ENCODE peak calls at places on chromosome 17, in nine cellular contexts. F is naive thymus-derived CD4-positive, alpha-beta T cell; T is body of pancreas; L is PC-9; I is upper lobe of left lung; E is pancreas; J is tibial nerve; R is neural progenitor cell; Q is heart left ventricle. Y is an unnamed sample. For H3K4me1, the result is how much of the 10 kb centered on the place peaks cover.

GRCh38 chr17:76586741-76587487 is 1.3 kb upstream of the ST6GALNAC2 start:
- DNase-seq in J (no peak), L (no peak), F (no peak), T (no peak), R (peak), E (no peak), Q (no peak), I (no peak), Y (no peak)

GRCh38 chr17:63568563-63568962 is 18.3 kb downstream of the DCAF7 start:
- DNase-seq in L (no peak), J (no peak), E (no peak), R (no peak), Q (no peak), F (no peak), T (no peak), I (no peak), Y (no peak)

GRCh38 chr17:47957591-47958490 is at the start of gene PRR15L:
- DNase-seq in T (peak), I (peak), L (peak), Q (no peak), F (no peak), R (no peak), J (no peak), E (peak), Y (no peak)

GRCh38 chr17:2703606-2704005 is 8.0 kb downstream of the CLUH start:
- DNase-seq in I (peak), Q (no peak), F (no peak), T (no peak), R (no peak), J (no peak), L (peak), E (peak), Y (no peak)

GRCh38 chr17:31488264-31488981 is 96.9 kb downstream of the RAB11FIP4 start:
- DNase-seq in Q (no peak), R (peak), I (peak), E (peak), T (peak), L (peak), F (no peak), J (no peak), Y (peak)

GRCh38 chr17:44655983-44656700 is at the start of gene MEIOC:
- DNase-seq in T (peak), J (no peak), F (peak), Q (no peak), E (no peak), R (peak), L (no peak), I (no peak), Y (peak)

GRCh38 chr17:78953356-78954350 is 26.1 kb downstream of the LGALS3BP start:
- DNase-seq in T (no peak), L (no peak), R (peak), Q (no peak), F (no peak), E (no peak), J (no peak), I (no peak), Y (no peak)

GRCh38 chr17:48543854-48544355 is 1.0 kb downstream of the HOXB2 start:
- DNase-seq in J (no peak), Q (no peak), I (no peak), R (no peak), E (no peak), L (no peak), T (no peak), F (no peak), Y (no peak)

GRCh38 chr17:10193632-10194031 is 4.8 kb downstream of the GAS7 start:
- DNase-seq in E (no peak), J (no peak), Q (no peak), I (no peak), L (no peak), R (no peak), F (no peak), T (no peak), Y (no peak)

GRCh38 chr17:9810100-9810949 is 11.6 kb downstream of the GSG1L2 start:
- DNase-seq in L (no peak), F (no peak), J (no peak), T (no peak), E (no peak), Q (no peak), R (no peak), I (no peak), Y (no peak)

GRCh38 chr17:4940625-4941021 is 555 bp downstream of the RNF167 start:
- DNase-seq in J (no peak), R (no peak), I (no peak), T (no peak), L (no peak), F (no peak), E (no peak), Q (no peak), Y (peak)

GRCh38 chr17:76962858-76963257 is 94.7 kb downstream of the MGAT5B start:
- DNase-seq in I (no peak), L (no peak), T (no peak), J (no peak), F (no peak), E (no peak), Q (no peak), R (no peak), Y (no peak)

GRCh38 chr17:45734598-45734997 is 49.5 kb upstream of the CRHR1 start:
- DNase-seq in Q (no peak), T (no peak), R (no peak), L (no peak), F (no peak), E (no peak), I (no peak), J (no peak), Y (no peak)

GRCh38 chr17:83028851-83029250 is 50.6 kb upstream of the METRNL start:
- DNase-seq in F (no peak), E (no peak), T (no peak), J (no peak), Q (no peak), I (peak), R (no peak), L (no peak), Y (no peak)

GRCh38 chr17:19621697-19622096 is 26.9 kb upstream of the ALDH3A2 start:
- DNase-seq in J (no peak), E (no peak), L (no peak), Q (no peak), R (no peak), I (no peak), F (no peak), T (no peak), Y (no peak)

GRCh38 chr17:9444687-9445086 is 130.9 kb downstream of the STX8 start:
- DNase-seq in F (no peak), L (no peak), T (no peak), Q (no peak), I (no peak), E (no peak), J (no peak), R (no peak), Y (no peak)

GRCh38 chr17:78896834-78897638 is 6.0 kb downstream of the CEP295NL start:
- DNase-seq in J (no peak), L (no peak), Q (no peak), F (no peak), E (no peak), T (no peak), R (no peak), I (no peak), Y (no peak)

GRCh38 chr17:12282056-12282455 is 261.4 kb downstream of the MAP2K4 start:
- DNase-seq in E (no peak), I (no peak), R (no peak), T (no peak), J (no peak), L (no peak), Q (no peak), F (no peak), Y (no peak)

GRCh38 chr17:76538281-76538931 is 897 bp upstream of the CYGB start:
- DNase-seq in I (no peak), F (no peak), E (no peak), Q (no peak), J (no peak), T (no peak), R (peak), L (no peak), Y (no peak)

GRCh38 chr17:2158011-2158410 is 103.1 kb downstream of the HIC1 start:
- DNase-seq in E (no peak), I (peak), L (no peak), T (peak), R (no peak), J (peak), Q (no peak), F (no peak), Y (no peak)

GRCh38 chr17:38332735-38333134 is 11.0 kb downstream of the GPR179 start:
- DNase-seq in Q (no peak), F (no peak), L (no peak), J (no peak), T (no peak), R (no peak), I (no peak), E (no peak), Y (no peak)

GRCh38 chr17:42380935-42381334 is 7.3 kb downstream of the STAT3 start:
- DNase-seq in R (no peak), I (no peak), J (no peak), L (no peak), E (no peak), F (no peak), Q (no peak), T (no peak), Y (no peak)

GRCh38 chr17:49067163-49067562 is 65.4 kb upstream of the B4GALNT2 start:
- DNase-seq in R (peak), T (no peak), F (no peak), I (no peak), L (no peak), J (no peak), Q (no peak), E (no peak), Y (no peak)

GRCh38 chr17:41486316-41486715 is 3.4 kb downstream of the KRT36 start:
- DNase-seq in F (no peak), Q (no peak), J (no peak), I (no peak), E (no peak), L (no peak), R (no peak), T (no peak), Y (no peak)

GRCh38 chr17:31355935-31356334 is 34.5 kb upstream of the EVI2A start:
- DNase-seq in E (no peak), J (no peak), R (no peak), Q (no peak), L (no peak), I (no peak), F (no peak), T (no peak), Y (no peak)

GRCh38 chr17:71111460-71111859 is 942.1 kb downstream of the KCNJ2 start:
- DNase-seq in L (no peak), T (peak), E (no peak), I (no peak), Q (no peak), F (no peak), R (no peak), J (no peak), Y (no peak)

GRCh38 chr17:42060231-42060630 is 9.8 kb upstream of the C17orf113 start:
- DNase-seq in I (no peak), L (no peak), T (no peak), R (no peak), Q (no peak), F (no peak), J (no peak), E (no peak), Y (no peak)

GRCh38 chr17:14922421-14922820 is 342.7 kb downstream of the PMP22 start:
- DNase-seq in E (peak), Q (no peak), J (no peak), T (peak), I (no peak), L (no peak), R (no peak), F (no peak), Y (no peak)

GRCh38 chr17:79188048-79188447 is 113.4 kb downstream of the ENGASE start:
- DNase-seq in T (peak), E (peak), F (no peak), L (no peak), J (no peak), R (peak), Q (no peak), I (no peak), Y (no peak)

GRCh38 chr17:4497101-4497824 is 1.4 kb upstream of the SPNS2 start:
- DNase-seq in L (peak), R (no peak), Q (no peak), F (no peak), T (peak), E (peak), J (no peak), I (no peak), Y (no peak)

GRCh38 chr17:76545918-76546555 is 6.2 kb downstream of the PRCD start:
- DNase-seq in R (no peak), E (no peak), L (no peak), F (no peak), I (no peak), Q (peak), T (no peak), J (no peak), Y (no peak)

GRCh38 chr17:67585077-67585602 is 132.6 kb upstream of the NOL11 start:
- DNase-seq in F (no peak), J (no peak), E (no peak), T (no peak), Q (no peak), I (no peak), L (peak), R (no peak), Y (no peak)

GRCh38 chr17:76529224-76529642 is 8.3 kb downstream of the CYGB start:
- DNase-seq in Q (peak), J (peak), R (no peak), E (no peak), I (peak), F (no peak), T (peak), L (no peak), Y (no peak)

GRCh38 chr17:27810211-27810901 is 10.0 kb upstream of the NOS2 start:
- DNase-seq in F (no peak), T (no peak), J (no peak), L (no peak), E (no peak), I (peak), Q (no peak), R (no peak), Y (no peak)

GRCh38 chr17:41360291-41360995 is 9.2 kb downstream of the KRT33B start:
- DNase-seq in L (peak), E (no peak), T (no peak), Q (no peak), I (no peak), R (no peak), J (no peak), F (no peak), Y (no peak)

GRCh38 chr17:20922128-20922670 is 120.6 kb downstream of the USP22 start:
- DNase-seq in J (no peak), R (no peak), E (no peak), L (no peak), F (no peak), Q (peak), I (no peak), T (no peak), Y (no peak)

GRCh38 chr17:39938140-39938869 is 10.8 kb downstream of the LRRC3C start:
- DNase-seq in Q (no peak), R (no peak), L (no peak), F (no peak), J (no peak), T (no peak), E (no peak), I (no peak), Y (no peak)

GRCh38 chr17:43431741-43432523 is 33.1 kb downstream of the ARL4D start:
- DNase-seq in I (no peak), T (no peak), R (peak), F (no peak), L (no peak), E (no peak), Q (no peak), J (peak), Y (no peak)

GRCh38 chr17:32440722-32441121 is 3.6 kb upstream of the PSMD11 start:
- DNase-seq in R (no peak), E (no peak), J (no peak), F (no peak), I (no peak), L (no peak), Q (no peak), T (no peak), Y (no peak)

GRCh38 chr17:78038748-78039288 is 80.3 kb downstream of the TNRC6C start:
- DNase-seq in F (no peak), J (no peak), L (no peak), E (no peak), I (no peak), R (no peak), Q (no peak), T (no peak), Y (no peak)

GRCh38 chr17:7218774-7219173 is 862 bp downstream of the DLG4 start:
- DNase-seq in R (no peak), F (no peak), L (no peak), T (no peak), Q (no peak), E (no peak), J (no peak), I (no peak), Y (no peak)

GRCh38 chr17:7219434-7219811 is 213 bp downstream of the DLG4 start:
- DNase-seq in R (no peak), T (no peak), I (no peak), E (no peak), L (no peak), F (no peak), Q (no peak), J (no peak), Y (no peak)

GRCh38 chr17:7220593-7221280 is 999 bp downstream of the ACADVL start:
- DNase-seq in Q (peak), R (peak), J (no peak), L (peak), F (no peak), E (no peak), I (peak), T (peak), Y (peak)

GRCh38 chr17:7221281-7222092 is 1.7 kb downstream of the ACADVL start:
- DNase-seq in R (no peak), J (no peak), T (no peak), E (no peak), F (no peak), L (no peak), Q (peak), I (no peak), Y (no peak)

GRCh38 chr17:7219812-7220592 is at the start of the genes ACADVL and DLG4:
- DNase-seq in E (peak), Q (peak), J (peak), L (peak), R (peak), I (peak), T (peak), F (peak), Y (peak)
- H3K4me1 ChIP-seq in E (under half), Q (half or more), J (under half), L (under half), R (under half), I (half or more), T (half or more), F (under half), Y (half or more)

DNA sequence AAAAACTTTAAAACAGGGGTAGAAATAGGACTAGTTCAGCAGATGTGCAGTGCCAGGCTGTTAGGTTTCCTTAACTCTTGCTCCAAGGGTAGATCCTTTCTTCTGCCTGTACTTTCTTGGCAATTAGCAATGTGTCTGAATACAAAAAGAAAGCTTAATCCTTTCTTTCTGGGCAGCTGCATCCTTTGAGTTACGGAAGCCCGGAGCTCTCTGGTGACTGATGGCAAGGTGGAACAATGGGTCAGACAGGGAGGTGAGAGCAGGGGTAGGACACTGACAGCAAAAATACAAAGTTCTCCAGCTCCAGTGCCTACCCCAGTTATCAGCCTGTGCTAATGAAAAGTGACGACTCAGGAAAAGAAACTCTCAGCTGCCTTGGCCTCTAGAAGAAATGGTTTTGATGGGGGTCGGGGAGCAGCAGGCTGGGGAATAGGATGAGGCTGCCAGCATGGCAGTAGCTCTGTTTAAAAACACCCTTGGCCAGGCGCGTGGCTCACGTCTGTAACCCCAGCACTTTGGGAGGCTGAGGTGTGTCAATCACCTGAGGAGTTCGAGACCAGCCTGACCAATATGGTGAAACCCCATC is 36.7 kb upstream of the TOB1 start:
- DNase-seq in L (no peak), I (no peak), R (peak), F (no peak), J (no peak), Q (no peak), T (no peak), E (no peak), Y (no peak)
- H3K27ac ChIP-seq in L (peak), I (peak), R (peak), F (no peak), J (peak), Q (no peak), T (peak), E (peak), Y (no peak)

DNA sequence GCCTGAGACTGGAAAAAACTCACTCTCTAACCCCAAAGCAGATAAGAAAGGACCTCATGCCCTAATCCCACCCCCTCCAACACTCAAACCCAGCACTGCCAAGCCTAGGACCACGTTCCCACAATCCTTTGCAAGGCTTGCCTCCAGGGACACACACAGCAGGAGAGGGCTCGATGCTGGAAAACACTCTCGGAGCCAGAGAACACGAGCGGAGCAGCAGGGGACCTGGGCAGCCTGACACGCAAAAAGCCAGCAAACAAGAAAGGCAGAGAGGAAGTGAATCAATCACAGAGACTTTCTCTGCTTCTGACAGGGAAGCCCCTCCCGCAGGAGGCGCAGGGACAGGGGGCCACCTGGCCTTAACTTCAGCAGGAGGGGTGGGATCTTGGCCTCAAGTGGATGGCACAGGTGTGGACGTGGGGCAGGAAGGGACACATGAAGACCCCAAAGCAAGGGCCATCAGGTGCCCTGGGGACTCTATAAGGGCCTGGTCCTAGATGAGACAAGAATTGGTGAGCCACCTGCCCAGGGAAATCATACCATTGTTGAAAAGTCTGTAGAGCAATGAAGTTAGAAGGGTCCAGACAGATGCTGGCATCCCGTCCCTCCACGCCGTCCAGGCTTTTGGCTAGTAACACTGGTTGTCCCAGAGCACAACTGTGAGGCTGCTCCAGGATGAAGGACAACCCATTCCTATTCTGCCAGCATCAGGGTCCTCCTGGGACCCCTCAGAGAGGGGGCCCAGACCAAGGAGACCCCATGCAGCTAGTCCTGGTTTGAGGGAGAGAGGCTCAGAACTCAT is 2.3 kb downstream of the SDK2 start:
- DNase-seq in L (no peak), J (no peak), I (no peak), T (no peak), F (no peak), R (peak), Q (no peak), E (peak), Y (no peak)
- H3K4me3 ChIP-seq in L (no peak), J (no peak), I (no peak), T (no peak), F (no peak), R (peak), Q (no peak), E (no peak), Y (no peak)

GRCh38 chr17:17902357-17902756 is 65.6 kb upstream of the SREBF1 start:
- DNase-seq in R (no peak), I (no peak), T (no peak), E (no peak), F (no peak), J (no peak), Q (no peak), L (no peak), Y (no peak)
- H3K4me1 ChIP-seq in R (under half), I (under half), T (under half), E (under half), F (under half), J (under half), Q (half or more), L (under half), Y (under half)

DNA sequence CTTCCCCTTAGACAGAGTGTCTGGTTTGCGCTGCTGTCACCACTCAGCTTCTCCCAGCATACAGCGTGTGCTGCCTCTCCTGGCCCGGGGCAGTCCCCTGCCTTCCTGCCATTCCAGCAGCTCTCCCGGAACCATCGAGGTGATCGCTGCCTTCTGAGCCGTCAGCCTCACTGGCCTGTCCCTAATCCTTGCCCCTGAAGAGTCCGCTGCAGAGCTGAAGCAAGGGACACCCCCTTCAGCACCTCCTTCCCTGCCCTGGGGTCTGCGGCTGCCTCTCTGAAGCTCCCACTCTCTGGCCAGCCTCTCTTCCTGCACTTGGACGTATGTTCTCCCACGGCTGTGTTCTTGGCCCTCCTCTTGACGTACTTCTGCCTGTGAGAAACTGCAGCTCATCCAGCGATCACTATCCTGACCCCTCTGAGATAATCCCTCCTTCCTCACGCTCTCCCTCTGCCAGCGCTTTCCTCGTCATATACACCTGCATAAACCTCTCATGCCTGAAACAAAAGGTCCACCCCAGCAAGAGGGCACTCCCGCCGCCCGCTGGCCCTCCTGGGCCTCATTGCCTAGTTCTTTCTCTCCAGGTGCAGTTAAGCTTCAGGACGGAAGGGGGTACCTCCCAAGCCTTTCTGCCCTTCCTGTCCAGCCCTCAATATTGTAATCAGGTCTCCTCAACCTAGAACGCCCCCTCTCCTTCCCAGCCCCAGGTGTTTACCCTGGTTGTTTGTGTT is 220.6 kb upstream of the CHMP6 start:
- DNase-seq in F (no peak), R (no peak), T (no peak), I (no peak), Q (no peak), E (no peak), L (no peak), J (no peak), Y (no peak)
- H3K27ac ChIP-seq in F (no peak), R (no peak), T (no peak), I (no peak), Q (no peak), E (no peak), L (no peak), J (no peak), Y (no peak)